ENCODE peak calls at places on chromosomes 11 and 22, in nine cellular contexts. One of them, this sample, is unnamed.

GRCh38 chr22:24413726-24414385 is 13.5 kb upstream of the ADORA2A start:
- DNase-seq in esophagus squamous epithelium: no peak
- DNase-seq in Calu3: no peak
- DNase-seq in thoracic aorta: no peak
- DNase-seq in heart right ventricle: no peak
- DNase-seq in PC-3: no peak
- DNase-seq in left ventricle myocardium inferior: no peak
- DNase-seq in neural crest cell: no peak
- DNase-seq in tibial nerve: no peak
- DNase-seq in this sample: no peak

GRCh38 chr11:112167145-112167544 is at the start of gene TEX12:
- DNase-seq in esophagus squamous epithelium: no peak
- DNase-seq in Calu3: no peak
- DNase-seq in thoracic aorta: no peak
- DNase-seq in heart right ventricle: no peak
- DNase-seq in PC-3: no peak
- DNase-seq in left ventricle myocardium inferior: no peak
- DNase-seq in neural crest cell: no peak
- DNase-seq in tibial nerve: no peak
- DNase-seq in this sample: no peak

GRCh38 chr11:23257556-23257955 is 397.3 kb upstream of the CCDC179 start:
- DNase-seq in esophagus squamous epithelium: no peak
- DNase-seq in Calu3: no peak
- DNase-seq in thoracic aorta: no peak
- DNase-seq in heart right ventricle: no peak
- DNase-seq in PC-3: no peak
- DNase-seq in left ventricle myocardium inferior: no peak
- DNase-seq in neural crest cell: no peak
- DNase-seq in tibial nerve: no peak
- DNase-seq in this sample: no peak

GRCh38 chr11:445765-446588 is 4.1 kb upstream of the PTDSS2 start:
- DNase-seq in esophagus squamous epithelium: no peak
- DNase-seq in Calu3: no peak
- DNase-seq in thoracic aorta: no peak
- DNase-seq in heart right ventricle: no peak
- DNase-seq in PC-3: no peak
- DNase-seq in left ventricle myocardium inferior: no peak
- DNase-seq in neural crest cell: no peak
- DNase-seq in tibial nerve: no peak
- DNase-seq in this sample: no peak

GRCh38 chr11:70153133-70153727 is 49.9 kb upstream of the FADD start:
- DNase-seq in esophagus squamous epithelium: no peak
- DNase-seq in Calu3: no peak
- DNase-seq in thoracic aorta: no peak
- DNase-seq in heart right ventricle: no peak
- DNase-seq in PC-3: no peak
- DNase-seq in left ventricle myocardium inferior: no peak
- DNase-seq in neural crest cell: no peak
- DNase-seq in tibial nerve: no peak
- DNase-seq in this sample: no peak

GRCh38 chr11:68039526-68040086 is 781 bp downstream of the TCIRG1 start:
- DNase-seq in esophagus squamous epithelium: no peak
- DNase-seq in Calu3: no peak
- DNase-seq in thoracic aorta: no peak
- DNase-seq in heart right ventricle: no peak
- DNase-seq in PC-3: no peak
- DNase-seq in left ventricle myocardium inferior: no peak
- DNase-seq in neural crest cell: no peak
- DNase-seq in tibial nerve: no peak
- DNase-seq in this sample: no peak

GRCh38 chr11:105000167-105000566 is 22.8 kb downstream of the CASP5 start:
- DNase-seq in esophagus squamous epithelium: no peak
- DNase-seq in Calu3: peak; percentile 23
- DNase-seq in thoracic aorta: no peak
- DNase-seq in heart right ventricle: no peak
- DNase-seq in PC-3: peak; percentile 48
- DNase-seq in left ventricle myocardium inferior: no peak
- DNase-seq in neural crest cell: no peak
- DNase-seq in tibial nerve: no peak
- DNase-seq in this sample: no peak

GRCh38 chr22:35172452-35172851 is 84.8 kb upstream of the HMGXB4 start:
- DNase-seq in esophagus squamous epithelium: no peak
- DNase-seq in Calu3: no peak
- DNase-seq in thoracic aorta: no peak
- DNase-seq in heart right ventricle: no peak
- DNase-seq in PC-3: no peak
- DNase-seq in left ventricle myocardium inferior: no peak
- DNase-seq in neural crest cell: no peak
- DNase-seq in tibial nerve: no peak
- DNase-seq in this sample: no peak

GRCh38 chr11:69890476-69890875 is 71.3 kb upstream of the FGF3 start:
- DNase-seq in esophagus squamous epithelium: no peak
- DNase-seq in Calu3: no peak
- DNase-seq in thoracic aorta: no peak
- DNase-seq in heart right ventricle: no peak
- DNase-seq in PC-3: no peak
- DNase-seq in left ventricle myocardium inferior: no peak
- DNase-seq in neural crest cell: no peak
- DNase-seq in tibial nerve: no peak
- DNase-seq in this sample: no peak

DNA sequence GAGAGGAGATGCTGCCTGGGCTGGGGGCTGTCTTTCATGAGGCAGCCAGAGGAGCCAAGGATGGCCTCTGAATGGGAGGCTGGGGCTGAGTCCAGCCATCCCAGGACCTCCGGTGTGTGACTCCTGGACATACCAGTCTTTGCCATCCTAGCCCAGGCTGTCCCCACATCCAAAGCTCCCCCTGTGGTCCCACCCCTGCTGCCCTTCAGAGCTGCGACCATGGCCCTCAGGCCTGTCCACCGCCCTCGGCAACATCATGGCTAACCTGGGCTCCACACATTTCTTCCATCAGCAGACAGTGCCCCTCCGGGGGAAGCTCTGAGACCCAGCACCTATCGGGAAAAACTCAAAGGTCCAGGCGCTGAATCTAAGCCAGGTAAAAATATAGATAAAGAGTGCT is 324.4 kb downstream of the MN1 start:
- DNase-seq in esophagus squamous epithelium: no peak
- DNase-seq in Calu3: no peak
- DNase-seq in thoracic aorta: no peak
- DNase-seq in heart right ventricle: no peak
- DNase-seq in PC-3: no peak
- DNase-seq in left ventricle myocardium inferior: no peak
- DNase-seq in neural crest cell: no peak
- DNase-seq in tibial nerve: no peak
- DNase-seq in this sample: no peak
- TF ChIP-seq CTCF in esophagus squamous epithelium: no peak
- TF ChIP-seq CTCF in Calu3: no peak
- TF ChIP-seq CTCF in thoracic aorta: no peak
- TF ChIP-seq CTCF in heart right ventricle: no peak
- TF ChIP-seq CTCF in PC-3: no peak
- TF ChIP-seq CTCF in left ventricle myocardium inferior: no peak
- TF ChIP-seq CTCF in neural crest cell: no peak
- TF ChIP-seq CTCF in tibial nerve: no peak
- TF ChIP-seq CTCF in this sample: no peak

GRCh38 chr11:119605137-119605675 is 123.8 kb downstream of the NECTIN1 start:
- DNase-seq in esophagus squamous epithelium: no peak
- DNase-seq in Calu3: no peak
- DNase-seq in thoracic aorta: no peak
- DNase-seq in heart right ventricle: no peak
- DNase-seq in PC-3: no peak
- DNase-seq in left ventricle myocardium inferior: no peak
- DNase-seq in neural crest cell: no peak
- DNase-seq in tibial nerve: no peak
- DNase-seq in this sample: no peak

GRCh38 chr11:119594639-119595249 is 134.3 kb downstream of the NECTIN1 start:
- DNase-seq in esophagus squamous epithelium: no peak
- DNase-seq in Calu3: peak; percentile 33
- DNase-seq in thoracic aorta: no peak
- DNase-seq in heart right ventricle: no peak
- DNase-seq in PC-3: peak; percentile 85
- DNase-seq in left ventricle myocardium inferior: no peak
- DNase-seq in neural crest cell: no peak
- DNase-seq in tibial nerve: no peak
- DNase-seq in this sample: peak; percentile 45

GRCh38 chr11:119602745-119603373 is 126.1 kb downstream of the NECTIN1 start:
- DNase-seq in esophagus squamous epithelium: no peak
- DNase-seq in Calu3: no peak
- DNase-seq in thoracic aorta: no peak
- DNase-seq in heart right ventricle: no peak
- DNase-seq in PC-3: no peak
- DNase-seq in left ventricle myocardium inferior: no peak
- DNase-seq in neural crest cell: no peak
- DNase-seq in tibial nerve: no peak
- DNase-seq in this sample: no peak

DNA sequence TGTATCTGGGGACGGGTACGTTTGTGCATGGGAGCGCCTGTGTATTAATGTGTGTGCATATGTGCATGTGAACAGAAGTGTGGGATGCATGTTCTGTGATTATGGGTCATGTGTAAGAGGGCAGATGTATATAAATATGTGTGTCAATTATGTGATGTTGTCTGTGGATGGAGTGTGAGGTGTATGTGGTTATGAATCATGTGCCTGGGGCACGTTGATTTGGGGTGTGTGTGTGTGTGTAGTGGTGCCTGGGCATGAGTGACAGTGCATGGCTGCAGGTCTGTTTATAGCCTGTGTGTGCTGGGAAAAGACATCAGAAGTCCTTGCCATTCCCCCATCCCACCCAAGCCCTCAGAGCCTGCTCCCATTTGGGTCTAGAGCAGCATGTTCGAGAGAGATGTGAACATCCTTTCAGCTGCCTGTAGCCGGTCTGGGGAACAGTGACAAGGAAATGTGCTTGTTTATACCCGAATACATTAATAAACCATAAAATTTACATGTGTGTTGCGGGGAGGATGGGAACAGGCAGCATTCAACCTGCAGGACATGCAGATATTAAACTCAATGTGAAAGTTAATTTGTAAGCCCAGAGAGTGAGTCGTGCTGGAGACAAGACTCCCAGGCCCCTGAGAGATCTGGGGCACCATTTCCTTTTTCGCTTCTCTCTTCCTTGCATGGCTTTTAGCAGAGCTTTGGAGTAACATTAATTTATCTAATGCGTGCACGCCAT is 129.0 kb downstream of the NECTIN1 start:
- DNase-seq in esophagus squamous epithelium: no peak
- DNase-seq in Calu3: no peak
- DNase-seq in thoracic aorta: no peak
- DNase-seq in heart right ventricle: no peak
- DNase-seq in PC-3: peak; percentile 67
- DNase-seq in left ventricle myocardium inferior: no peak
- DNase-seq in neural crest cell: no peak
- DNase-seq in tibial nerve: no peak
- DNase-seq in this sample: peak; percentile 89
- TF ChIP-seq CTCF in esophagus squamous epithelium: no peak
- TF ChIP-seq CTCF in Calu3: no peak
- TF ChIP-seq CTCF in thoracic aorta: no peak
- TF ChIP-seq CTCF in heart right ventricle: no peak
- TF ChIP-seq CTCF in PC-3: no peak
- TF ChIP-seq CTCF in left ventricle myocardium inferior: no peak
- TF ChIP-seq CTCF in neural crest cell: no peak
- TF ChIP-seq CTCF in tibial nerve: no peak
- TF ChIP-seq CTCF in this sample: no peak

GRCh38 chr11:79052539-79052938 is 388.3 kb downstream of the TENM4 start:
- DNase-seq in esophagus squamous epithelium: no peak
- DNase-seq in Calu3: no peak
- DNase-seq in thoracic aorta: no peak
- DNase-seq in heart right ventricle: no peak
- DNase-seq in PC-3: peak; percentile 19
- DNase-seq in left ventricle myocardium inferior: no peak
- DNase-seq in neural crest cell: no peak
- DNase-seq in tibial nerve: no peak
- DNase-seq in this sample: no peak
- TF ChIP-seq CTCF in esophagus squamous epithelium: peak; percentile 23
- TF ChIP-seq CTCF in Calu3: peak; percentile 17
- TF ChIP-seq CTCF in thoracic aorta: no peak
- TF ChIP-seq CTCF in heart right ventricle: peak; percentile 40
- TF ChIP-seq CTCF in PC-3: peak; percentile 40
- TF ChIP-seq CTCF in left ventricle myocardium inferior: peak; percentile 49
- TF ChIP-seq CTCF in neural crest cell: peak; percentile 33
- TF ChIP-seq CTCF in tibial nerve: no peak
- TF ChIP-seq CTCF in this sample: peak; percentile 35

DNA sequence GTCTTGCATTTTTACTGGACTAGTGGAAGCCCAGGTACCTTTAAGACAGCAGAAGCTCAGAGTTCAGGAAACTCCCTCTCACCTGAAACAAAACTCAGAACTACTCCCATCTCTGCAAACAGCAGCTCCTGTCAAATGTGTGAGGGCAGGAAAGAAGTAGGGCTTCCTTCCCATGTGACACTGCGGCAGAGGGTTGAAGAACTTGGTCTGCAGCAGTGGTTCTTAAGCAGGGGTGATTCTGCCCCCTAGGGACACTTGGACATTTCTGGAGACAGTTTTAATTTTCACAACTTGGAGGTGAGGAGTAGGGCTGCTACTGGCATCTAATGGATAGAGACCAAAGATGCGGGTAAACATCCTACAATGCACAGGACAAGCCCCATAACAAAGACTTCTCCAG is 63.4 kb downstream of the RCN1 start:
- DNase-seq in esophagus squamous epithelium: no peak
- DNase-seq in Calu3: peak; percentile 35
- DNase-seq in thoracic aorta: no peak
- DNase-seq in heart right ventricle: no peak
- DNase-seq in PC-3: peak; percentile 51
- DNase-seq in left ventricle myocardium inferior: no peak
- DNase-seq in neural crest cell: no peak
- DNase-seq in tibial nerve: no peak
- DNase-seq in this sample: peak; percentile 30
- TF ChIP-seq CTCF in esophagus squamous epithelium: no peak
- TF ChIP-seq CTCF in Calu3: no peak
- TF ChIP-seq CTCF in thoracic aorta: no peak
- TF ChIP-seq CTCF in heart right ventricle: no peak
- TF ChIP-seq CTCF in PC-3: peak; percentile 53
- TF ChIP-seq CTCF in left ventricle myocardium inferior: no peak
- TF ChIP-seq CTCF in neural crest cell: no peak
- TF ChIP-seq CTCF in tibial nerve: no peak
- TF ChIP-seq CTCF in this sample: peak; percentile 20